ENCODE peak calls at places on chromosomes 12 and 14, in nine cellular contexts. J, Y, A, X, I, V, G, C and N are unnamed samples.

GRCh38 chr14:64709126-64709525 is 4.9 kb downstream of the PLEKHG3 start:
- DNase-seq in J (no peak), Y (no peak), A (no peak), X (no peak), I (no peak), V (no peak), G (no peak), C (no peak), N (no peak)

GRCh38 chr12:41476499-41476898 is 288.4 kb downstream of the PDZRN4 start:
- DNase-seq in J (no peak), Y (no peak), A (no peak), X (no peak), I (no peak), V (no peak), G (no peak), C (no peak), N (no peak)

GRCh38 chr12:67459173-67459572 is 189.4 kb upstream of the DYRK2 start:
- DNase-seq in J (no peak), Y (no peak), A (no peak), X (no peak), I (peak; percentile 56), V (no peak), G (no peak), C (no peak), N (no peak)

GRCh38 chr12:48037267-48037915 is 33.1 kb upstream of the COL2A1 start:
- DNase-seq in J (no peak), Y (no peak), A (peak; percentile 67), X (peak; percentile 70), I (no peak), V (no peak), G (no peak), C (peak; percentile 18), N (peak; percentile 68)

GRCh38 chr12:7108042-7108927 is 729 bp downstream of the C1RL start:
- DNase-seq in J (peak; percentile 69), Y (peak; percentile 55), A (peak; percentile 57), X (peak; percentile 78), I (peak; percentile 91), V (peak; percentile 76), G (peak; percentile 79), C (no peak), N (peak; percentile 67)

GRCh38 chr12:46553266-46553665 is 180.7 kb upstream of the SLC38A2 start:
- DNase-seq in J (no peak), Y (no peak), A (no peak), X (peak; percentile 70), I (no peak), V (peak; percentile 96), G (no peak), C (no peak), N (no peak)

GRCh38 chr12:124681779-124682391 is 114.5 kb upstream of the NCOR2 start:
- DNase-seq in J (peak; percentile 79), Y (no peak), A (no peak), X (no peak), I (peak; percentile 85), V (peak; percentile 47), G (peak; percentile 70), C (no peak), N (no peak)

GRCh38 chr12:67193705-67194104 is 75.5 kb upstream of the CAND1 start:
- DNase-seq in J (no peak), Y (no peak), A (peak; percentile 56), X (peak; percentile 56), I (no peak), V (peak; percentile 46), G (no peak), C (no peak), N (peak; percentile 57)

GRCh38 chr12:41436076-41436475 is 248.0 kb downstream of the PDZRN4 start:
- DNase-seq in J (no peak), Y (no peak), A (no peak), X (no peak), I (no peak), V (no peak), G (no peak), C (no peak), N (no peak)

GRCh38 chr12:54015210-54015931 is 6.6 kb downstream of the HOXC8 start:
- DNase-seq in J (no peak), Y (no peak), A (no peak), X (no peak), I (peak; percentile 10), V (no peak), G (no peak), C (no peak), N (no peak)

GRCh38 chr14:92607702-92608429 is 94.3 kb downstream of the RIN3 start:
- DNase-seq in J (no peak), Y (peak; percentile 88), A (no peak), X (peak; percentile 93), I (no peak), V (peak; percentile 58), G (no peak), C (no peak), N (no peak)

GRCh38 chr12:109728921-109729836 is 15.6 kb downstream of the FAM222A start:
- DNase-seq in J (peak; percentile 2), Y (no peak), A (no peak), X (no peak), I (peak; percentile 24), V (peak; percentile 15), G (peak; percentile 3), C (no peak), N (no peak)

GRCh38 chr14:81594012-81594411 is 60.4 kb upstream of the SEL1L start:
- DNase-seq in J (peak; percentile 30), Y (no peak), A (no peak), X (peak; percentile 15), I (no peak), V (peak; percentile 1), G (peak; percentile 25), C (no peak), N (no peak)

GRCh38 chr12:52258335-52258901 is 16.0 kb upstream of the KRT86 start:
- DNase-seq in J (no peak), Y (no peak), A (peak; percentile 60), X (peak; percentile 52), I (no peak), V (no peak), G (no peak), C (no peak), N (no peak)

GRCh38 chr14:83491091-83491490 is 1957.4 kb upstream of the SEL1L start:
- DNase-seq in J (no peak), Y (no peak), A (no peak), X (no peak), I (no peak), V (no peak), G (no peak), C (no peak), N (no peak)

GRCh38 chr12:105272814-105273416 is 36.9 kb upstream of the APPL2 start:
- DNase-seq in J (no peak), Y (no peak), A (no peak), X (no peak), I (no peak), V (peak; percentile 86), G (no peak), C (no peak), N (no peak)

GRCh38 chr14:101131451-101131916 is 228.0 kb upstream of the RTL1 start:
- DNase-seq in J (no peak), Y (no peak), A (no peak), X (no peak), I (peak; percentile 25), V (no peak), G (no peak), C (no peak), N (peak; percentile 26)

GRCh38 chr14:60051690-60052324 is 39.9 kb upstream of the PCNX4 start:
- DNase-seq in J (no peak), Y (no peak), A (no peak), X (peak; percentile 2), I (no peak), V (no peak), G (no peak), C (no peak), N (no peak)

GRCh38 chr12:106791531-106791930 is 17.0 kb downstream of the RIC8B start:
- DNase-seq in J (no peak), Y (no peak), A (no peak), X (no peak), I (no peak), V (peak; percentile 72), G (no peak), C (no peak), N (no peak)

GRCh38 chr14:56331815-56332214 is 213.6 kb downstream of the PELI2 start:
- DNase-seq in J (no peak), Y (no peak), A (no peak), X (peak; percentile 58), I (no peak), V (no peak), G (no peak), C (no peak), N (no peak)

GRCh38 chr12:86139671-86140070 is 116.5 kb downstream of the MGAT4C start:
- DNase-seq in J (no peak), Y (no peak), A (no peak), X (no peak), I (no peak), V (peak; percentile 56), G (no peak), C (no peak), N (no peak)

GRCh38 chr12:86727151-86727550 is 471.0 kb upstream of the MGAT4C start:
- DNase-seq in J (no peak), Y (no peak), A (no peak), X (peak; percentile 75), I (no peak), V (peak; percentile 56), G (no peak), C (peak; percentile 20), N (no peak)

GRCh38 chr12:61654698-61655097 is 605.5 kb upstream of the USP15 start:
- DNase-seq in J (no peak), Y (no peak), A (no peak), X (peak; percentile 9), I (no peak), V (peak; percentile 19), G (no peak), C (no peak), N (no peak)
- TF ChIP-seq CTCF in J (no peak), Y (no peak), A (no peak), X (peak; percentile 9), I (no peak), V (no peak), G (no peak), C (no peak), N (no peak)

DNA sequence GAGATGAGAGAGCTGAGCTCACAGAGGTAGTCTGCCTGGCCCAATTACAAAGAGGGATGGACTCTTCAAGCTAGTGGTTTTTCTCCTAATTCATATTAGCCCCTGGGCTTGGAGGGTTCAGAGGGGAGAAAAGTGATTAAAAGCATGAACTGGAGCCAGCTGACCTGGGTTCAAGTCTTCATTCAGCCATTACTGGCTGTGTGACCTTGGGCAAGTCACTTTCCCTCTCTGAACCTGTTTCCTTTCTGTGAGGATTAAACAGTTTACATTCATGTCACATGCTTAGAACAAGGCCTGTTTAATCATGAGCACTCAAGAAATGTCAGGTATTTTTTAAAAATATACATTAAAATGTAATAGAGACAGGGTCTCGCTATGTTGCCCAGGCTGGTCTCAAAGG is 7.2 kb upstream of the POP5 start:
- DNase-seq in J (no peak), Y (no peak), A (no peak), X (no peak), I (no peak), V (no peak), G (no peak), C (no peak), N (no peak)
- TF ChIP-seq CTCF in J (no peak), Y (no peak), A (no peak), X (no peak), I (no peak), V (no peak), G (no peak), C (no peak), N (no peak)

GRCh38 chr12:3319723-3320492 is 171.1 kb upstream of the PRMT8 start:
- DNase-seq in J (no peak), Y (no peak), A (no peak), X (no peak), I (no peak), V (no peak), G (no peak), C (no peak), N (no peak)
- TF ChIP-seq CTCF in J (no peak), Y (no peak), A (no peak), X (no peak), I (no peak), V (peak; percentile 10), G (no peak), C (no peak), N (peak; percentile 16)

GRCh38 chr12:119804011-119804641 is 73.0 kb downstream of the CIT start:
- DNase-seq in J (no peak), Y (peak; percentile 23), A (peak; percentile 60), X (peak; percentile 54), I (peak; percentile 87), V (peak; percentile 78), G (peak; percentile 35), C (no peak), N (peak; percentile 72)
- TF ChIP-seq CTCF in J (peak; percentile 63), Y (peak; percentile 52), A (no peak), X (peak; percentile 38), I (peak; percentile 41), V (peak; percentile 87), G (peak; percentile 52), C (peak; percentile 27), N (no peak)